ENCODE peak calls at places on chromosomes 5 and 9, in five cellular contexts. V is retinal pigment epithelial cell, F is GM06990, H is MM.1S, U is MCF 10A. X is an unnamed sample.

GRCh38 chr9:4548796-4549725 is 58.8 kb downstream of the SLC1A1 start:
- DNase-seq in V (no peak), F (peak), H (no peak), U (no peak), X (no peak)

GRCh38 chr5:76074487-76074886 is 8.7 kb upstream of the SV2C start:
- DNase-seq in V (no peak), F (no peak), H (peak), U (peak), X (peak)

GRCh38 chr5:115831163-115831768 is 10.1 kb downstream of the ATG12 start:
- DNase-seq in V (no peak), F (peak), H (peak), U (peak), X (peak)

GRCh38 chr9:73143606-73144328 is 7.9 kb upstream of the ANXA1 start:
- DNase-seq in V (no peak), F (no peak), H (no peak), U (peak), X (no peak)

GRCh38 chr9:133470427-133470924 is 8.4 kb downstream of the SLC2A6 start:
- DNase-seq in V (no peak), F (no peak), H (no peak), U (no peak), X (no peak)

GRCh38 chr5:2642684-2643325 is 108.7 kb downstream of the IRX2 start:
- DNase-seq in V (no peak), F (no peak), H (no peak), U (no peak), X (no peak)

GRCh38 chr9:105333811-105334210 is 89.4 kb downstream of the SLC44A1 start:
- DNase-seq in V (no peak), F (no peak), H (no peak), U (no peak), X (no peak)

GRCh38 chr5:116573617-116574431 is 799 bp downstream of the SEMA6A start:
- DNase-seq in V (no peak), F (peak), H (no peak), U (peak), X (peak)

GRCh38 chr9:110583237-110583636 is 3.7 kb upstream of the SVEP1 start:
- DNase-seq in V (no peak), F (no peak), H (no peak), U (peak), X (no peak)

GRCh38 chr9:38328765-38329164 is 63.7 kb upstream of the ALDH1B1 start:
- DNase-seq in V (no peak), F (no peak), H (no peak), U (no peak), X (no peak)

GRCh38 chr9:107070591-107070990 is 207.6 kb downstream of the ZNF462 start:
- DNase-seq in V (no peak), F (no peak), H (no peak), U (no peak), X (no peak)

GRCh38 chr5:1007681-1008450 is 736 bp upstream of the NKD2 start:
- DNase-seq in V (no peak), F (no peak), H (no peak), U (no peak), X (no peak)

GRCh38 chr5:13601152-13601551 is 343.3 kb downstream of the DNAH5 start:
- DNase-seq in V (no peak), F (no peak), H (no peak), U (peak), X (no peak)

GRCh38 chr5:67059747-67060490 is 136.7 kb downstream of the CD180 start:
- DNase-seq in V (no peak), F (no peak), H (no peak), U (peak), X (no peak)

GRCh38 chr5:31809037-31809910 is 170.3 kb downstream of the PDZD2 start:
- DNase-seq in V (no peak), F (no peak), H (peak), U (peak), X (peak)

GRCh38 chr5:17238521-17239041 is 21.1 kb downstream of the BASP1 start:
- DNase-seq in V (no peak), F (no peak), H (no peak), U (no peak), X (no peak)

GRCh38 chr5:150676578-150676977 is 15.5 kb downstream of the MYOZ3 start:
- DNase-seq in V (no peak), F (no peak), H (no peak), U (no peak), X (no peak)

GRCh38 chr9:117343416-117343815 is 71.4 kb downstream of the ASTN2 start:
- DNase-seq in V (no peak), F (no peak), H (no peak), U (peak), X (no peak)

GRCh38 chr5:76582252-76583162 is 40.7 kb downstream of the F2RL2 start:
- DNase-seq in V (no peak), F (peak), H (peak), U (no peak), X (peak)

GRCh38 chr5:74673011-74673790 is 11.8 kb upstream of the HEXB start:
- DNase-seq in V (no peak), F (no peak), H (peak), U (peak), X (no peak)

GRCh38 chr9:88173378-88173999 is 35.2 kb upstream of the SPATA31C2 start:
- DNase-seq in V (peak), F (peak), H (peak), U (peak), X (peak)

GRCh38 chr9:129581505-129581904 is 39.4 kb downstream of the C9orf50 start:
- DNase-seq in V (no peak), F (no peak), H (no peak), U (no peak), X (no peak)

GRCh38 chr9:124506931-124507879 is at the start of gene NR5A1:
- DNase-seq in V (no peak), F (no peak), H (no peak), U (no peak), X (no peak)

GRCh38 chr5:59390074-59390659 is 503.4 kb downstream of the PDE4D start:
- DNase-seq in V (no peak), F (no peak), H (peak), U (peak), X (no peak)

GRCh38 chr5:124102491-124102890 is 590.5 kb downstream of the CSNK1G3 start:
- DNase-seq in V (no peak), F (no peak), H (no peak), U (peak), X (no peak)

GRCh38 chr5:41790038-41790776 is 80.0 kb downstream of the OXCT1 start:
- DNase-seq in V (no peak), F (no peak), H (no peak), U (no peak), X (no peak)

GRCh38 chr5:92922231-92922967 is 658.6 kb downstream of the NR2F1-AS1 start:
- DNase-seq in V (no peak), F (no peak), H (no peak), U (no peak), X (no peak)

GRCh38 chr9:80650964-80651555 is 1038.3 kb downstream of the TLE1 start:
- DNase-seq in V (peak), F (no peak), H (no peak), U (peak), X (no peak)

GRCh38 chr5:57072218-57072892 is 101.5 kb upstream of the GPBP1 start:
- DNase-seq in V (peak), F (no peak), H (no peak), U (no peak), X (no peak)

GRCh38 chr5:73673161-73673591 is 47.2 kb downstream of the ARHGEF28 start:
- DNase-seq in V (peak), F (no peak), H (no peak), U (peak), X (no peak)

GRCh38 chr5:132457371-132458225 is 33.0 kb downstream of the IRF1 start:
- DNase-seq in V (no peak), F (no peak), H (no peak), U (peak), X (no peak)

GRCh38 chr5:68041293-68041692 is 174.3 kb upstream of the PIK3R1 start:
- DNase-seq in V (no peak), F (peak), H (no peak), U (no peak), X (peak)

DNA sequence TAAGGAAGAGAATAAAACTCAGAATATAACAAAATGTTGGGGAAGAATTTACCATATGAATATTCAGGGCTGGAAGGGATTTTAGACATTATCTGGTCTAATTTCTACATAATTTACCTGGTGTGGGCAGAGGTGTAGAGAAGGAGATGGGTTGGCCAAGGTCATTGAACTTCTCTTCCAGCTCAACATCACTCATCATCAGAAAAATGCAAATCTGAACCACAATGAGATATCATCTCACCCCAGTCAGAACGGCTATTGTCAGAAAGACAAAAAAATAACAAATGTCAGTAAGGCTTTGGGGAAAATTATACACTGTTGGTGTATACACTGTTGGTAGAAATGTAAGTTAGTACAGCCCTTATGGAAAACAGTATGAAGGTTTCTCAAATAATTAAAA is 121.7 kb downstream of the PTTG1 start:
- DNase-seq in V (no peak), F (no peak), H (no peak), U (no peak), X (no peak)
- TF ChIP-seq CTCF in V (no peak), F (no peak), H (no peak), U (no peak), X (no peak)

DNA sequence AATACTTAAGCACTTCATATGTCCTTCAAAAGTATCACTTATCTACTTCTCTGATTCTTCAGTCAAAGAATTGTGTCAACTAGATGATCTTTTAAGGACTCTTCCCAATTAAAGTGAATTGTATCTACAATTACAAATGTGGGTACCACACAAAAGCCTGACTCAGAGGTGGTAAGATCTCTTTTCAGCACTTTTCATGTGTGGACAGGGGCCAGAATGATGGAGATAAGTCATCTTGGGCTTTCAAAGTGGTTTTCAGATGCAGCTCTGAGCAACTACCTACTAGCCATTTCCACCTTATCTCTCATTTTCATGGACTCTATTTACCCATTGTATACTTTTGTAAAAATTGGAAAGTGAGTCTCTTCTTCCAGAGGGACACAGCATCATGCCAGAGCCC is 8.4 kb downstream of the COX7C start:
- DNase-seq in V (no peak), F (no peak), H (no peak), U (no peak), X (no peak)
- TF ChIP-seq CTCF in V (no peak), F (no peak), H (no peak), U (no peak), X (no peak)

GRCh38 chr5:103464801-103465484 is 97.6 kb downstream of the NUDT12 start:
- DNase-seq in V (no peak), F (no peak), H (no peak), U (no peak), X (no peak)
- TF ChIP-seq CTCF in V (peak), F (no peak), H (no peak), U (no peak), X (no peak)

DNA sequence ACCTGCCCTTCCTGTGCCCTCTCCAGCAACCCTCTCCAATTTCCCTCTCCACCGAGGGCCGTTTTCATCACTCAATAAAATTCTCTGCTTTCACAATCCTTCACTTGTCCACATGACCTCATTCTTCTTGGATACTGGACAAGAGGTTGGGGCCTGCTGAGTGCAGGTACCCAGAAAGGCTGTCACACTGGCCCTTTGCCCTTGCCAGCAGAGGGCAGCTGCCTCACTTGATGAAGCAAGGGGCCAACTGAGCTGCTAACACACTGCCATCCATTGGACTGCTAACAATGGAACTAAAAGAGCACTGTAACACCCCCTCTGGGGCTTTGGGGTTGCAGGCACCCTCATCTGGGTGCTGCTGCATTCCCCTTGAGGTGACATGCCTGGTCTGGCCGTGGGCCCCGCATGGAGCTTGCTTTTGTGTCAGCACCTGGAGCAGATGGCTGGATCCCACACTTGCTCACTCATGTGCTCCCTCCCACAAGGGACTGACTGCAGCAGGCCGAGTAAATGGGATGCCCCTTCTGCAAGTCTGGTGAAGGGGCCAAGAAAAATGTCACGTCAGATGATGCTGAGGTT is 308.1 kb upstream of the ADCY2 start:
- DNase-seq in V (no peak), F (no peak), H (no peak), U (no peak), X (no peak)
- TF ChIP-seq CTCF in V (no peak), F (no peak), H (no peak), U (no peak), X (no peak)

DNA sequence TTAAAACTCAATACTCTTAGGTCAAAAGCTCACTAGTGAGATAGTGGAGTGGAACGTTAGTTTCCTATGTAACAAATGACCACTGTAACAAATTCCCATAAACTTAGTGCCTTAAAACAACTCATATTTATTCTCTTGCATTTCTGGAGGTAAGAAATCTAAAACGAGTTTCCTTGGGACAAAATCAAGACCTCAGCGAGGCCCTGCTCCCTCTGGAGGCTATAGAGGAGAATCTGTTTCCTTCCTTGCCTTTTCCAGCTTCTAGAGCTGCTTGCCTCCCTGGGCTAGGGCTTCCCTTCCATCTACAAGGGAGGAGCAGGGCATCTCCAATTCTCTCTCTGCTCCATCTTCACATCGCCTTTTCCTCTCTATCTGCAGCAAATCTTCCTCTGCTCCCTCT is 32.0 kb downstream of the SEMA5A start:
- DNase-seq in V (no peak), F (no peak), H (no peak), U (peak), X (no peak)
- TF ChIP-seq CTCF in V (peak), F (no peak), H (no peak), U (peak), X (no peak)

DNA sequence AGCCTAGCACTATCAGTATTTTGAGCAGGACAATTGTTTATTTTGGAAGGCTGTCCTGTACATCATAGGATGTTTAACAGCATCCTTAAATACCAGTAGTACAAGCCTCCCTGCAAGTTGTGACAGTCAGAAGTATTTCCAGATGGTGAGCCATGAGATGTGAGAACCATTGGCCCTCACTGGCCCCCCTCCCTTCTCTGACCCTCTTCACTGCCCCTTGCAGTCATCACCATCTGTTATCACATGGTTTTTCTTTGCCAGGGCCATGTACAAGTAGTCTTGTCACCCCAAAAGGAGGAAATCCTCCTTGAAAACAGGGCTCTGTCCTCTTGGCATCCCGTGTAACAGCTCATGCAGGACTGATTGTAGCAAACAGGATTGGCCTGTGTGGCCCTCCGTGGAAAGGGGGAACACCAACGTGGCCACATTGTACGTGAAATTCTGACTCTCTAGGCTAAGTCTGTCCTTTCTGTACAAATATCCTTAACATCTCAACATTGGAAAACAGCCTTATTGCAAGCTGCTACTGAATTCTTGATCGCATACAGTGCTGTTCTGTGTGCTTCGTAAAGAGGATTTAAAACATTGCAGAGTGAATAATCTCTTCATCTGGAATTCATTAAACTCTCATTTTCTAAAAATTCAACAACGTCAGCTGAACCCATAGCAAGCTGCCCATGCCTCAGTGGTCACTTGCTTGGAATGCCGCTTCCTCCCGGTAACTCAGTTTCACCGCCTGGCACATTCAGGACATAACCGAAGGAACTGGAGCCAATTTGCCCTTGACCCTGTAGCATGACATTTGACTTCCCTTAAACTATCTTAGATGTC is 171.8 kb downstream of the ATPSCKMT start:
- DNase-seq in V (peak), F (no peak), H (no peak), U (no peak), X (no peak)
- TF ChIP-seq CTCF in V (no peak), F (no peak), H (no peak), U (no peak), X (no peak)

DNA sequence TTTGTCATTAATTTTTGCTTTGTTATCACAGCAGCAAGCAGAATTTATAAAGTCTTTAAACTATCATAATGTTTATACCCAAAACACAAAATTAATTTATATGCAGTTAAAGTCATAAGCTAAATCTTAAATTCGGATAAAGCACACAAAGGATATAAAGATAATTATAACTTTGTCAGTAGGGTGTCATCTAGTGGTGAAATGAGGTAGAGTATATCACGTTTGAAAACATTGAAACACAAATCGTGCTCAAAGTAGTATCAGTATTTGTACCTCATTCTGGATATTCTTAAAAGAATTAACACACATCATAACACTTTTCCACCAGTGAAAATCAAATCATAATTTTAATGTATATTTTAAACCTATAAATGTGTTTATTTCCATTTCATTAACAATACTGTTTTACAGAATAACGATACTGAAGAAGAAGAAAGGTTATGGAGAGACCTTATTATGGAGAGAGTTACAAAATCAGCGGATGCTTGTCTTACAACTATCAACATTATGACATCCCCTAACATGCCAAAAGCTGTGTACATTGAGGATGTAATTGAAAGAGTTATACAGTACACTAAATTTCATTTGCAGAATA is 129.5 kb downstream of the NIPBL start:
- DNase-seq in V (no peak), F (no peak), H (peak), U (peak), X (peak)
- TF ChIP-seq CTCF in V (peak), F (peak), H (peak), U (peak), X (peak)

DNA sequence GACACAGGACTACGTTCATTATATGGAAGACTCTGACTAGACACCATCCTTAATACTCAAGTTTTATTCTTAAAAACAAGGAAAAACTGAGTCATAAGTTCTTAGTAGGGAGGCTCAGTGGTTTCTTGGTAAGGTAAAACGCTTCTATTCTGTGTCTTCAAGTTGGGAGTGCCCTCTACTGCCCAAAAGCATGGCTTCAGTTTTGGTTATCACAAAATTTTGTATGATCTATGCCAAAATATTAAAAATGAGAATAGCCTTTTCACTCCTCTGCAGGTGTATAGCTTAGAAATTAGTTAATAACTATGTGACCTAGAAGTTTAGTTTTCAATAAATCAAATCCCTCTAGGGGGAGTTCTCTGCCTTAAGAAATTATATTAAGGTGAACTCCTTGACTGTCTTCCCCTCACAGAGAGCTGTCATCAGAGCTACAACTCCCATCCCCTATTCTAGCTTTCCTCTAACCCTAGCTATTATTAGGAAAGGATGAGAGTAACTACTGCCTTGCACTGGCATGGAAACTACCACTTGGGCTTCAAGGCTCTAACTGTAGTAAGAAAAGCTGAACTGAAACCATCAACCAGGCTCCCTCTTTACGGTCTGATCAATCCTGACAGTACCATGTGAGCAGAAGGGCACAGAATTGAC is 189.7 kb downstream of the GNAQ start:
- DNase-seq in V (no peak), F (no peak), H (peak), U (no peak), X (no peak)
- TF ChIP-seq CTCF in V (peak), F (peak), H (peak), U (peak), X (peak)

GRCh38 chr9:120711354-120711753 is 2.9 kb downstream of the MEGF9 start:
- DNase-seq in V (no peak), F (no peak), H (peak), U (peak), X (no peak)
- TF ChIP-seq CTCF in V (no peak), F (no peak), H (peak), U (no peak), X (no peak)